ENCODE peak calls at places on chromosomes 6 and 20, in four cellular contexts. One of them, this sample, is unnamed.

GRCh38 chr6:46876126-46876525 is 45.6 kb downstream of the ADGRF5 start:
- DNase-seq in Panc1: peak; percentile 12
- DNase-seq in IMR-90: no peak
- DNase-seq in lower lobe of right lung: peak; percentile 47
- DNase-seq in this sample: no peak

GRCh38 chr6:38064431-38064830 is 244.9 kb downstream of the ZFAND3 start:
- DNase-seq in Panc1: no peak
- DNase-seq in IMR-90: no peak
- DNase-seq in lower lobe of right lung: no peak
- DNase-seq in this sample: peak; percentile 11

GRCh38 chr20:64077094-64077493 is 2.2 kb downstream of the RGS19 start:
- DNase-seq in lower lobe of right lung: peak; percentile 75
- DNase-seq in IMR-90: no peak
- DNase-seq in Panc1: no peak
- DNase-seq in this sample: no peak

GRCh38 chr6:42332916-42333315 is 115.3 kb upstream of the MRPS10 start:
- DNase-seq in IMR-90: no peak
- DNase-seq in Panc1: no peak
- DNase-seq in lower lobe of right lung: no peak
- DNase-seq in this sample: no peak

GRCh38 chr20:5674176-5674660 is 76.0 kb upstream of the SHLD1 start:
- DNase-seq in IMR-90: peak; percentile 47
- DNase-seq in Panc1: no peak
- DNase-seq in lower lobe of right lung: no peak
- DNase-seq in this sample: no peak

GRCh38 chr6:124961784-124962611 is at the start of gene RNF217:
- DNase-seq in Panc1: no peak
- DNase-seq in IMR-90: peak; percentile 76
- DNase-seq in lower lobe of right lung: peak; percentile 79
- DNase-seq in this sample: peak; percentile 88

GRCh38 chr20:21512634-21513180 is 1.2 kb downstream of the NKX2-2 start:
- DNase-seq in Panc1: no peak
- DNase-seq in IMR-90: no peak
- DNase-seq in lower lobe of right lung: peak; percentile 44
- DNase-seq in this sample: peak; percentile 94

GRCh38 chr20:36408219-36408618 is 102.1 kb downstream of the DLGAP4 start:
- DNase-seq in lower lobe of right lung: no peak
- DNase-seq in IMR-90: peak; percentile 28
- DNase-seq in Panc1: no peak
- DNase-seq in this sample: peak; percentile 91

GRCh38 chr6:110180228-110181008 is at the start of gene CDC40:
- DNase-seq in IMR-90: no peak
- DNase-seq in lower lobe of right lung: peak; percentile 69
- DNase-seq in Panc1: no peak
- DNase-seq in this sample: peak; percentile 81

GRCh38 chr6:138293996-138294395 is 75.7 kb upstream of the PBOV1 start:
- DNase-seq in lower lobe of right lung: no peak
- DNase-seq in IMR-90: no peak
- DNase-seq in Panc1: no peak
- DNase-seq in this sample: no peak

GRCh38 chr6:122772724-122773123 is 6.8 kb upstream of the FABP7 start:
- DNase-seq in lower lobe of right lung: no peak
- DNase-seq in IMR-90: no peak
- DNase-seq in Panc1: no peak
- DNase-seq in this sample: no peak

GRCh38 chr6:108840919-108841318 is 7.3 kb upstream of the ARMC2 start:
- DNase-seq in IMR-90: no peak
- DNase-seq in lower lobe of right lung: no peak
- DNase-seq in Panc1: no peak
- DNase-seq in this sample: no peak

GRCh38 chr6:108839068-108839467 is 9.2 kb upstream of the ARMC2 start:
- DNase-seq in IMR-90: no peak
- DNase-seq in lower lobe of right lung: no peak
- DNase-seq in Panc1: no peak
- DNase-seq in this sample: no peak

GRCh38 chr6:108836061-108836460 is 12.2 kb upstream of the ARMC2 start:
- DNase-seq in Panc1: no peak
- DNase-seq in IMR-90: peak; percentile 86
- DNase-seq in lower lobe of right lung: no peak
- DNase-seq in this sample: no peak

GRCh38 chr6:108837236-108837971 is 10.8 kb upstream of the ARMC2 start:
- DNase-seq in Panc1: no peak
- DNase-seq in lower lobe of right lung: no peak
- DNase-seq in IMR-90: peak; percentile 8
- DNase-seq in this sample: no peak

DNA sequence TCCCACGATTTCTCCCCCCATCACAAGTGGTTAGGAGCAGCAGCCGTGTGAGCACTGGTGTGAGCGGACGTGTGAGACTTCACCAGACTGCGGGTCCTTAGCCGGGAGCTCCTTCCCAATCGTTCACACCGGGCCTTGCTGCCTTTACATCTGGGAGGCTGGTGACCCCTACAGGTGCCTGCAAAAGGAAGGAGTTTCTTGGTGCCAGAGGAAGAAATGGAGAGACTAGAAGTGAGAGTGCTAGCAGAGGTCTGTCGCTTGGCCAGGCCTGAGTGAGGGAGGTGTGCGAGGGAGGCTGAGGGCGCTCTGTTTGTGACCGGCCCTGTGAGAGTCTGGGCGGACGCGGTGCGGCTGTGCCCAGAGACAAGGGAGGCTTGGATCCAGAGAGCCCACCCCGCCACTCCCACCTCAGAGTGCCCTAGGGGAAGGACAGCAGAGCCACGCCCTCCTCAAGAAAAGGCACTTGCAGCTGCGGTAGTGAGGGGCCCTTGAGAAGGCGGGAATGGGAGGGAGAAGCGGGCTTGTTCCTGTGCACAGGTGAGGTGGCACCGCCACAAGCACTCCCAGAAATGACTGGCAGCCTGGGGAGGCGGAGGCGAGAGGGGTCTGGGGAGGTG is 10.0 kb upstream of the ARMC2 start:
- DNase-seq in lower lobe of right lung: peak; percentile 72
- DNase-seq in Panc1: no peak
- DNase-seq in IMR-90: peak; percentile 6
- DNase-seq in this sample: no peak
- TF ChIP-seq CTCF in lower lobe of right lung: no peak
- TF ChIP-seq CTCF in Panc1: peak; percentile 59
- TF ChIP-seq CTCF in IMR-90: peak; percentile 24
- TF ChIP-seq CTCF in this sample: no peak

GRCh38 chr6:79713701-79714322 is 82.7 kb downstream of the SH3BGRL2 start:
- DNase-seq in Panc1: no peak
- DNase-seq in lower lobe of right lung: no peak
- DNase-seq in IMR-90: peak; percentile 50
- DNase-seq in this sample: no peak
- TF ChIP-seq CTCF in Panc1: peak; percentile 79
- TF ChIP-seq CTCF in lower lobe of right lung: peak; percentile 61
- TF ChIP-seq CTCF in IMR-90: peak; percentile 65
- TF ChIP-seq CTCF in this sample: peak; percentile 62

GRCh38 chr20:1442304-1442703 is 24.3 kb downstream of the NSFL1C start:
- DNase-seq in lower lobe of right lung: no peak
- DNase-seq in IMR-90: no peak
- DNase-seq in Panc1: no peak
- DNase-seq in this sample: no peak

GRCh38 chr20:1441133-1441532 is 25.5 kb downstream of the NSFL1C start:
- DNase-seq in IMR-90: no peak
- DNase-seq in lower lobe of right lung: no peak
- DNase-seq in Panc1: no peak
- DNase-seq in this sample: no peak

GRCh38 chr20:1437222-1437904 is 29.3 kb downstream of the NSFL1C start:
- DNase-seq in IMR-90: peak; percentile 82
- DNase-seq in Panc1: peak; percentile 78
- DNase-seq in lower lobe of right lung: peak; percentile 82
- DNase-seq in this sample: peak; percentile 82

GRCh38 chr20:1438361-1438760 is 28.3 kb downstream of the NSFL1C start:
- DNase-seq in lower lobe of right lung: no peak
- DNase-seq in IMR-90: no peak
- DNase-seq in Panc1: no peak
- DNase-seq in this sample: no peak

GRCh38 chr20:1440024-1440423 is 26.6 kb downstream of the NSFL1C start:
- DNase-seq in lower lobe of right lung: no peak
- DNase-seq in Panc1: no peak
- DNase-seq in IMR-90: peak; percentile 12
- DNase-seq in this sample: no peak
- TF ChIP-seq CTCF in lower lobe of right lung: no peak
- TF ChIP-seq CTCF in Panc1: peak; percentile 60
- TF ChIP-seq CTCF in IMR-90: peak; percentile 46
- TF ChIP-seq CTCF in this sample: peak; percentile 47

DNA sequence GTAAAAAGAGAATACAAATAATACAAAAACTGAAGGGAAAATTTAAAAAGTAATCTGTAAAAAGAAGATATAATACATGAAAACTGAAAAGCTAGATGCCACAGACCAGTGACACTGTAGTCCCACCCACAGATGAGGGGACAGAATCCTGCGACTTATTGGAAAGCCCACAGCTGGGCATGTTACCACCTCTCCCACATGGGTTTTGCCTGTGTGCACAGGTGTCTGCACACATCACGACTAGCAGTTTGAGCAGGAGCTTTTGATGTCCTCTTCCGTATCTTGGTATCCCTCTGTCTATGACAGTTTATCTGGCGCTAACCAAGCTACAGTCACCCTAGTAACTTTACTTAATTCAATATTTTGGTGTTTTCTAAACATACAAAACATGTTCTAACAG is 291.1 kb upstream of the EXOC2 start:
- DNase-seq in lower lobe of right lung: no peak
- DNase-seq in Panc1: no peak
- DNase-seq in IMR-90: no peak
- DNase-seq in this sample: no peak
- TF ChIP-seq CTCF in lower lobe of right lung: no peak
- TF ChIP-seq CTCF in Panc1: no peak
- TF ChIP-seq CTCF in IMR-90: no peak
- TF ChIP-seq CTCF in this sample: no peak

DNA sequence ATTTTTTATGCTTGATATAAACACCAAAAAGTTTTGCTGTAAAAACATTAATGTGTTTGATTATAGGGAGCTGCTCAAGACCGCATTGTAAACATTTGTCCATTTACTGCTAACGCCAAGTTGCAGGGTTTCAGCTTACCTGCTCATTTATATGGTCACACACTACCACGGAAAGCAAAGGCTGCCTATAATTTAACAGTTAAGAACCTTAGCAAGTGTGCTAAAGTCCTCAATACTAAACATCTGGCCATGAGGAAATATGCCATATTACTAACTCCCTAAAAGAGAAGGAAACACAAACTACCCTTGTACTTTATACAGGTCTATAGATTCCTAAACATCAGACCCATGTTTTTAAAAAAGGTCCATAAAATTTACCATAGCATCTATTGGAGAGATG is 129.5 kb downstream of the ASCC3 start:
- DNase-seq in IMR-90: no peak
- DNase-seq in lower lobe of right lung: no peak
- DNase-seq in Panc1: no peak
- DNase-seq in this sample: no peak
- TF ChIP-seq CTCF in IMR-90: no peak
- TF ChIP-seq CTCF in lower lobe of right lung: no peak
- TF ChIP-seq CTCF in Panc1: no peak
- TF ChIP-seq CTCF in this sample: no peak

This sample was measured in osteoblast.